ENCODE peak calls at places on chromosome 22, in five cellular contexts. Y is BJ, H is right atrium auricular region, L is colonic mucosa, G is cardiac muscle cell. N is an unnamed sample.

GRCh38 chr22:29524440-29525191 is 28.9 kb downstream of the THOC5 start:
- DNase-seq in Y (no peak), H (no peak), L (peak), G (peak), N (peak)

GRCh38 chr22:48422900-48423480 is 1404.7 kb downstream of the BRD1 start:
- DNase-seq in Y (no peak), H (no peak), L (no peak), G (no peak), N (no peak)

GRCh38 chr22:30627480-30627879 is 8.1 kb upstream of the SLC35E4 start:
- DNase-seq in Y (no peak), H (no peak), L (no peak), G (no peak), N (no peak)

GRCh38 chr22:37924386-37925065 is 18.4 kb downstream of the MICALL1 start:
- DNase-seq in Y (no peak), H (no peak), L (no peak), G (no peak), N (no peak)

GRCh38 chr22:46894081-46894671 is 131.7 kb downstream of the TBC1D22A start:
- DNase-seq in Y (peak), H (no peak), L (no peak), G (no peak), N (no peak)

GRCh38 chr22:50674606-50675552 is 2.3 kb downstream of the SHANK3 start:
- DNase-seq in Y (no peak), H (peak), L (peak), G (peak), N (peak)

GRCh38 chr22:19143967-19144400 is 467 bp downstream of the ESS2 start:
- DNase-seq in Y (no peak), H (no peak), L (no peak), G (peak), N (peak)

GRCh38 chr22:37045958-37046357 is 5.6 kb upstream of the KCTD17 start:
- DNase-seq in Y (no peak), H (no peak), L (no peak), G (peak), N (peak)

GRCh38 chr22:49522582-49523373 is 304.9 kb downstream of the BRD1 start:
- DNase-seq in Y (no peak), H (no peak), L (no peak), G (no peak), N (no peak)

GRCh38 chr22:24894220-24894975 is 52.1 kb downstream of the LHFPL7 start:
- DNase-seq in Y (peak), H (peak), L (peak), G (peak), N (peak)

GRCh38 chr22:30628491-30628890 is 7.1 kb upstream of the SLC35E4 start:
- DNase-seq in Y (no peak), H (no peak), L (no peak), G (no peak), N (no peak)

GRCh38 chr22:23509571-23510302 is 70.4 kb downstream of the IGLL1 start:
- DNase-seq in Y (no peak), H (no peak), L (no peak), G (peak), N (no peak)

GRCh38 chr22:46830841-46831240 is 68.4 kb downstream of the TBC1D22A start:
- DNase-seq in Y (no peak), H (no peak), L (no peak), G (no peak), N (peak)

GRCh38 chr22:46766611-46767010 is 4.2 kb downstream of the TBC1D22A start:
- DNase-seq in Y (no peak), H (no peak), L (no peak), G (no peak), N (no peak)

GRCh38 chr22:30864441-30865420 is 103.8 kb downstream of the MORC2 start:
- DNase-seq in Y (no peak), H (no peak), L (no peak), G (no peak), N (no peak)

GRCh38 chr22:35149149-35149548 is 83.2 kb downstream of the ISX start:
- DNase-seq in Y (no peak), H (no peak), L (no peak), G (no peak), N (no peak)

GRCh38 chr22:44325718-44326548 is 13.2 kb upstream of the SHISAL1 start:
- DNase-seq in Y (no peak), H (no peak), L (no peak), G (peak), N (peak)
- TF ChIP-seq CTCF in Y (peak), H (peak), L (no peak), G (peak), N (peak)

GRCh38 chr22:20211997-20212753 is 55.9 kb downstream of the RTN4R start:
- DNase-seq in Y (no peak), H (no peak), L (no peak), G (peak), N (peak)
- H3K4me3 ChIP-seq in Y (no peak), H (no peak), L (no peak), G (no peak), N (no peak)

GRCh38 chr22:45554040-45554406 is 51.3 kb downstream of the FBLN1 start:
- DNase-seq in Y (no peak), H (no peak), L (no peak), G (no peak), N (no peak)
- TF ChIP-seq CTCF in Y (no peak), H (peak), L (peak), G (no peak), N (no peak)

GRCh38 chr22:42299586-42300285 is 29.3 kb upstream of the TCF20 start:
- DNase-seq in Y (no peak), H (no peak), L (no peak), G (peak), N (no peak)
- H3K4me3 ChIP-seq in Y (no peak), H (no peak), L (no peak), G (no peak), N (no peak)

DNA sequence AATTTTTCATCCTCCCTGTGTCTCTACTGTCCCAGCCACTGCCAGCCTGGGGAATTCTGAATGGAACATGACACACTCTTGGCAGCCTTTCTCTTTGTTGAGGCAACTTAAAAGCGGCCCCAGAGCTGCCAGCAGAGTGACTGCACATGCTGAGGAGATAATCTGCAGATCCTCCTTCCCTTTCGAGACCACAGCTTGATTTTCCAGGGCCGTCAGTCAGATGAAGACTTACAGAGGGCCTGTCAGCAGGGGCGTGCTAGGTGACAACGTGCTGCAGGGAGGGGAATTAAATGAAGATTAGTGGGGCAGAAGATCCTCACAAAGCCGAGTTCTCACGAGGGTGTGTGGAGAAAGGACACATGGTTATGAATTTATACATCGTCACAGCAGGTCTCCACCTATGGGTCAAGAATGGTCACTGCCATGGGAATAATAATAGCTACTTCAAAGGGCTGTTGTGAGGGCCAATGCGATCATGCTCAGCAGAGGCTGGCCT is 193.5 kb upstream of the PITPNB start:
- DNase-seq in Y (no peak), H (peak), L (no peak), G (peak), N (peak)
- TF ChIP-seq CTCF in Y (peak), H (peak), L (peak), G (peak), N (peak)

N was measured in epithelial cell of esophagus.